ENCODE peak calls at places on chromosome 9, in six cellular contexts. O is IMR-90, B is neuronal stem cell, J is H9, N is trophoblast cell, Z is H1. X is an unnamed sample.

GRCh38 chr9:136213733-136214132 is 8.8 kb upstream of the LHX3 start:
- DNase-seq in B (no peak), J (no peak), Z (no peak), O (no peak), N (no peak), X (no peak)

GRCh38 chr9:8858250-8859161 is 1058.9 kb upstream of the DMAC1 start:
- DNase-seq in Z (peak), B (no peak), J (peak), O (no peak), N (no peak), X (peak)

GRCh38 chr9:4689687-4690104 is 10.3 kb downstream of the CDC37L1 start:
- DNase-seq in B (no peak), N (peak), J (no peak), Z (no peak), O (peak), X (no peak)

GRCh38 chr9:71079451-71079850 is 42.0 kb downstream of the TRPM3 start:
- DNase-seq in O (peak), J (no peak), N (peak), B (no peak), Z (no peak), X (no peak)

GRCh38 chr9:134548618-134549017 is 93.0 kb upstream of the COL5A1 start:
- DNase-seq in B (no peak), Z (no peak), N (no peak), J (no peak), O (no peak), X (no peak)

GRCh38 chr9:13278368-13279246 is 885 bp downstream of the MPDZ start:
- DNase-seq in N (peak), O (peak), J (peak), B (peak), Z (peak), X (peak)

GRCh38 chr9:114910541-114910940 is 19.9 kb downstream of the TNFSF8 start:
- DNase-seq in O (no peak), J (no peak), N (no peak), B (no peak), Z (no peak), X (no peak)

GRCh38 chr9:133135193-133135745 is 14.2 kb upstream of the RALGDS start:
- DNase-seq in B (no peak), Z (no peak), O (peak), N (peak), J (no peak), X (peak)

GRCh38 chr9:23779220-23779619 is 46.8 kb downstream of the ELAVL2 start:
- DNase-seq in Z (no peak), J (peak), N (no peak), O (no peak), B (peak), X (no peak)

GRCh38 chr9:36144322-36145206 is 8.0 kb downstream of the GLIPR2 start:
- DNase-seq in B (no peak), N (no peak), O (no peak), J (no peak), Z (no peak), X (no peak)

GRCh38 chr9:92739346-92740014 is 25.2 kb downstream of the BICD2 start:
- DNase-seq in N (no peak), O (no peak), J (no peak), B (no peak), Z (no peak), X (no peak)

GRCh38 chr9:71885467-71885866 is 25.5 kb downstream of the ABHD17B start:
- DNase-seq in B (no peak), O (no peak), J (no peak), N (no peak), Z (no peak), X (no peak)

GRCh38 chr9:28260331-28260730 is 687.0 kb upstream of the C9orf72 start:
- DNase-seq in Z (no peak), B (no peak), N (no peak), J (no peak), O (no peak), X (no peak)

GRCh38 chr9:83154821-83155220 is 91.9 kb upstream of the RASEF start:
- DNase-seq in N (no peak), O (no peak), J (no peak), B (no peak), Z (no peak), X (peak)

GRCh38 chr9:32722704-32723103 is 60.6 kb upstream of the TMEM215 start:
- DNase-seq in J (no peak), B (no peak), N (no peak), O (no peak), Z (no peak), X (no peak)

GRCh38 chr9:136943291-136944093 is 1.0 kb downstream of the FBXW5 start:
- DNase-seq in Z (peak), J (no peak), B (no peak), O (no peak), N (peak), X (no peak)

GRCh38 chr9:93990448-93990847 is 35.3 kb upstream of the BARX1 start:
- DNase-seq in J (no peak), B (no peak), Z (no peak), O (no peak), N (no peak), X (no peak)

GRCh38 chr9:99176527-99177013 is 45.2 kb downstream of the ALG2 start:
- DNase-seq in J (no peak), B (no peak), Z (no peak), N (no peak), O (no peak), X (no peak)

GRCh38 chr9:26779072-26779471 is 113.5 kb downstream of the CAAP1 start:
- DNase-seq in B (no peak), N (no peak), O (peak), Z (no peak), J (no peak), X (no peak)

GRCh38 chr9:136997830-136998234 is 1.5 kb upstream of the CLIC3 start:
- DNase-seq in N (no peak), Z (no peak), B (no peak), J (no peak), O (no peak), X (no peak)

GRCh38 chr9:2613730-2614271 is 7.8 kb upstream of the VLDLR start:
- DNase-seq in O (no peak), Z (no peak), N (no peak), B (no peak), J (peak), X (no peak)

GRCh38 chr9:36788534-36788933 is 215.8 kb downstream of the MELK start:
- DNase-seq in O (no peak), B (no peak), J (peak), N (peak), Z (peak), X (peak)

GRCh38 chr9:136364942-136365774 is 1.6 kb upstream of the DNLZ start:
- DNase-seq in J (no peak), Z (no peak), O (no peak), B (no peak), N (no peak), X (no peak)

GRCh38 chr9:133089271-133089671 is 27.5 kb downstream of the CEL start:
- DNase-seq in B (no peak), O (no peak), N (no peak), J (peak), Z (no peak), X (no peak)

GRCh38 chr9:97645720-97646119 is 12.1 kb downstream of the NCBP1 start:
- DNase-seq in N (no peak), Z (no peak), B (no peak), J (no peak), O (no peak), X (no peak)

GRCh38 chr9:134759001-134759607 is 117.5 kb downstream of the COL5A1 start:
- DNase-seq in N (no peak), O (no peak), B (no peak), Z (no peak), J (no peak), X (peak)

GRCh38 chr9:123457586-123457985 is 101.6 kb downstream of the CRB2 start:
- DNase-seq in Z (no peak), J (no peak), O (no peak), N (no peak), B (no peak), X (no peak)

GRCh38 chr9:94150279-94150828 is 66.1 kb downstream of the PTPDC1 start:
- DNase-seq in O (no peak), J (no peak), Z (no peak), N (no peak), B (no peak), X (no peak)

GRCh38 chr9:4508907-4509589 is 18.8 kb downstream of the SLC1A1 start:
- DNase-seq in B (no peak), J (no peak), Z (no peak), O (peak), N (no peak), X (peak)

GRCh38 chr9:114247086-114247485 is 75.8 kb upstream of the ORM1 start:
- DNase-seq in J (no peak), O (no peak), B (no peak), N (no peak), Z (no peak), X (no peak)

GRCh38 chr9:96554801-96555566 is 64.7 kb downstream of the CDC14B start:
- DNase-seq in Z (no peak), N (no peak), B (no peak), O (peak), J (no peak), X (peak)

GRCh38 chr9:34547960-34548603 is 25.3 kb upstream of the ENHO start:
- DNase-seq in O (peak), Z (peak), J (peak), B (peak), N (peak), X (peak)

DNA sequence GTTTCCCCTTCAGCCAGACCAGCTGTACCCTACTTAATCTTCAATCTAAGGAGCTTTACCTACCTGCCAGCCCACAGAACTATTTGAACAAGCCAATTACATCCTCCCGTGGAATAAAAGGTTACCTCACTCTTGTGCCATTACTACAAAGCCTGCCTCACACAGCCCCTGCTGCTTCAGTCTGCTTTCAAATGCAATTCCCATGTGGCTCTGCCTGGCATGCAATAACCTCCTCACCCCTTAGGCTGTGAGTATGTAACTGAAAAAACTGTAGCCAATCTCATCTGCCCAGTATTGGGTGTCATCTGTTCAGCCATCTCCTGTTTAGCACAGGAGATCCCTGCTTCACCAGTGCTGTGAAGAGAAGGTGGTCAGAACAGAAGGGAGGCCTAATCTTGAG is 6.1 kb upstream of the GCNT1 start:
- DNase-seq in B (no peak), Z (no peak), N (no peak), O (no peak), J (no peak), X (no peak)
- H4K91ac ChIP-seq in B (no peak), Z (no peak), N (no peak), O (peak), J (no peak), X (no peak)

DNA sequence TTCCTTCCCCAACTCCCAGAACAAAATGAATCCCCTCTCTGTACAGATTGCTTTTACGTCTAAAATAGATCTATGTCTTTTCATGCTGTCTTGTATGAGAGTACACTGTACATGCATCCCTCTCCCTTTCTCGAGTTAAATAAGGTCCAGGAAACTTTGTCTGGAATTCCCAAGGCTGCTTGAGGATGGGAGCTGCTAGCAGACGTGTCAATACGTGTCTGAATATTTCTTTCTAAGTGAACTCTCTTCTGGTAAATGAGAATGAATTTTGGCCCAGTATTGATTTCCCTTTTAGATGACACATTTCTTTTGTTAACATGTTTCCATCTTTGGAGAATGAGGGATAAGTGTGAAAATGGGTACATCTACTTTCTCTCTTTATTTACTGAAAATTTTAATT is 59.6 kb upstream of the GAS1 start:
- DNase-seq in Z (no peak), J (no peak), B (no peak), N (no peak), O (no peak), X (no peak)
- H4K91ac ChIP-seq in Z (no peak), J (no peak), B (no peak), N (no peak), O (no peak), X (no peak)

DNA sequence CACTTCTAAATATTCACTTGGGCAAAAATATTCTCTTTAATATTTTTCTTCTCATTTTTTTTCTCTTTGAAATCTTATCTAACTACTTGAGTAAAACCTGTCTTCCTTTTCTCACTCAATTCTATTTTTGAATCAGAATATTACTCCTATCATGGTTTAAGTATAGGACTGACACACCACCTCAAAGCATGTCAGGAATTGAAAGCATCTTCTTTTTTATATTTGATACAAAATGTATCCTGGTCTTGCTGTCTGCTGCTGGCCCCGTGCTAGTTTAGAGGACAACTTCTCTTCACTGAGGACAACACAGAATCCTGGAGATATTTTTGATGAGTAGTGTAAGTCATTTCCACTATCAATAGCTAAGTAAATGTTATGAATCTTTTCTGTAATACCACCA is 383.6 kb downstream of the GADD45G start:
- DNase-seq in J (no peak), O (peak), Z (no peak), B (no peak), N (peak), X (no peak)
- H4K91ac ChIP-seq in J (no peak), O (no peak), Z (no peak), B (no peak), N (no peak), X (no peak)

GRCh38 chr9:17843236-17843635 is 264.4 kb downstream of the SH3GL2 start:
- DNase-seq in N (no peak), O (no peak), J (no peak), Z (no peak), B (no peak), X (no peak)
- H4K91ac ChIP-seq in N (no peak), O (no peak), J (no peak), Z (no peak), B (no peak), X (no peak)

DNA sequence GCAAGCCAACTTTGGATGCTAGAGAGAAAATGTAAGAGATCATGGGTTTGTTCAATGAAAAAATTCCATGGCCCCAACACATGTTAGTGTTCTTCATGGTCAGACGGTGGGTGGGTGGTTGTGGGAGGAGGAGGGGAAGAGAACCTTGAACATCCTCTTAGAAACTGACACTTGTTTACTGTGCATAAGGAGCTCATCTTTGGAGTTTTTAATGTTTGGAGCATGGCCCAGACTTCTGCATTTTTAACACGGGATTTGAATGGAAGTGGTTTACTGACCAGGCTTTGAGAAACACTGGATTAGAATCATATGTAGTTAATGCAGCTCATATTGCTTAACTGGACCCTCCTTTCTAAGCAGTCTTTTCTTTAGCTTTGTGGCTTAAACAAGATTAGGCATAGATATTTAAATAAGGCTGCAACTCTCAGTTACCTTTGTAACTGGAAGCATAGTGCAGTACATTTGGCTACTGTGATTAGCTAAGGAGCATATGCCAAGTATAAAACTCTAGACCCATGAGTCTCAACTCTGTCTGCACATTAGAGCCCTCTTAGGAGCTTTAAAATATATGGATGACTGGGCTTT is 60.1 kb downstream of the FOCAD start:
- DNase-seq in B (no peak), O (no peak), J (no peak), N (no peak), Z (no peak), X (no peak)
- H4K91ac ChIP-seq in B (no peak), O (no peak), J (no peak), N (no peak), Z (no peak), X (no peak)

X was measured in mesenchymal stem cell.